ENCODE peak calls at places on chromosomes 1 and 21, in eight cellular contexts. N, E, Z, V, U, O, S and F are unnamed samples.
A peak's percentile ranks its signal among the peaks of the same experiment; 100 is the strongest.

GRCh38 chr1:84089470-84090261 is 54.4 kb upstream of the PRKACB start:
- DNase-seq in N (no peak), E (no peak), Z (peak; percentile 13), V (no peak), U (no peak), O (no peak), S (no peak), F (no peak)

GRCh38 chr1:59947047-59947938 is 20.7 kb upstream of the CYP2J2 start:
- DNase-seq in N (peak; percentile 56), E (peak; percentile 17), Z (peak; percentile 69), V (peak; percentile 32), U (peak; percentile 68), O (peak; percentile 64), S (peak; percentile 90), F (peak; percentile 4)

GRCh38 chr1:163528710-163529348 is 207.1 kb downstream of the NUF2 start:
- DNase-seq in N (no peak), E (no peak), Z (peak; percentile 10), V (no peak), U (no peak), O (peak; percentile 18), S (no peak), F (no peak)

GRCh38 chr1:119429687-119430086 is 14.7 kb downstream of the HSD3B2 start:
- DNase-seq in N (no peak), E (no peak), Z (no peak), V (no peak), U (no peak), O (no peak), S (no peak), F (no peak)

GRCh38 chr1:178109348-178110143 is 15.6 kb downstream of the RASAL2 start:
- DNase-seq in N (no peak), E (no peak), Z (no peak), V (no peak), U (no peak), O (no peak), S (no peak), F (no peak)

GRCh38 chr21:15289896-15290841 is 225.4 kb upstream of the NRIP1 start:
- DNase-seq in N (no peak), E (no peak), Z (no peak), V (no peak), U (peak; percentile 89), O (no peak), S (no peak), F (no peak)

GRCh38 chr1:201022824-201023516 is 544 bp downstream of the KIF21B start:
- DNase-seq in N (no peak), E (peak; percentile 27), Z (no peak), V (no peak), U (no peak), O (no peak), S (no peak), F (no peak)

GRCh38 chr1:77469311-77469710 is 187.5 kb downstream of the AK5 start:
- DNase-seq in N (no peak), E (no peak), Z (no peak), V (no peak), U (no peak), O (no peak), S (no peak), F (no peak)

GRCh38 chr1:182752077-182752826 is 37.3 kb upstream of the NPL start:
- DNase-seq in N (no peak), E (no peak), Z (no peak), V (no peak), U (no peak), O (no peak), S (peak; percentile 60), F (no peak)

GRCh38 chr21:32975811-32976507 is 49.8 kb upstream of the OLIG2 start:
- DNase-seq in N (no peak), E (no peak), Z (no peak), V (no peak), U (no peak), O (no peak), S (no peak), F (no peak)

GRCh38 chr1:10980094-10980577 is 32.3 kb upstream of the TARDBP start:
- DNase-seq in N (no peak), E (no peak), Z (no peak), V (no peak), U (peak; percentile 95), O (no peak), S (peak; percentile 94), F (no peak)

GRCh38 chr1:9588551-9589143 is at the start of gene TMEM201:
- DNase-seq in N (peak; percentile 91), E (peak; percentile 92), Z (peak; percentile 95), V (peak; percentile 41), U (peak; percentile 96), O (peak; percentile 81), S (peak; percentile 94), F (no peak)

GRCh38 chr1:191671236-191671635 is 487.0 kb upstream of the RGS18 start:
- DNase-seq in N (no peak), E (no peak), Z (no peak), V (no peak), U (no peak), O (no peak), S (no peak), F (no peak)

GRCh38 chr1:91883470-91883869 is 2.5 kb downstream of the TGFBR3 start:
- DNase-seq in N (no peak), E (no peak), Z (no peak), V (no peak), U (no peak), O (peak; percentile 73), S (no peak), F (no peak)

GRCh38 chr1:58812926-58813325 is 29.1 kb upstream of the JUN start:
- DNase-seq in N (no peak), E (peak; percentile 48), Z (no peak), V (no peak), U (no peak), O (no peak), S (no peak), F (no peak)

GRCh38 chr1:28208818-28209441 is 23.9 kb downstream of the DNAJC8 start:
- DNase-seq in N (peak; percentile 77), E (peak; percentile 34), Z (peak; percentile 20), V (peak; percentile 27), U (peak; percentile 39), O (peak; percentile 82), S (peak; percentile 86), F (peak; percentile 29)

GRCh38 chr1:199174336-199174735 is 535.5 kb downstream of the PTPRC start:
- DNase-seq in N (no peak), E (no peak), Z (no peak), V (no peak), U (no peak), O (no peak), S (no peak), F (no peak)

GRCh38 chr1:86394416-86394815 is 1.7 kb downstream of the ODF2L start:
- DNase-seq in N (no peak), E (no peak), Z (no peak), V (no peak), U (no peak), O (no peak), S (no peak), F (no peak)

GRCh38 chr1:119327436-119328155 is 41.0 kb upstream of the HAO2 start:
- DNase-seq in N (no peak), E (no peak), Z (peak; percentile 60), V (peak; percentile 39), U (peak; percentile 19), O (no peak), S (peak; percentile 40), F (no peak)

GRCh38 chr1:12501661-12502060 is 116.3 kb downstream of the DHRS3 start:
- DNase-seq in N (no peak), E (no peak), Z (no peak), V (no peak), U (no peak), O (no peak), S (no peak), F (no peak)

GRCh38 chr1:7645751-7646048 is 125.4 kb upstream of the VAMP3 start:
- DNase-seq in N (no peak), E (no peak), Z (no peak), V (no peak), U (no peak), O (no peak), S (no peak), F (no peak)